ENCODE peak calls at places on chromosomes 6 and 20, in ten cellular contexts. U, H, K, F, X, B, I, W, E and N are unnamed samples.

GRCh38 chr6:163229050-163229449 is 185.5 kb upstream of the QKI start:
- DNase-seq in U (no peak), H (no peak), K (no peak), F (no peak), X (no peak), B (no peak), I (no peak), W (no peak), E (no peak), N (no peak)

GRCh38 chr6:42142118-42142835 is at the start of gene C6orf132:
- DNase-seq in U (peak), H (no peak), K (peak), F (peak), X (no peak), B (peak), I (peak), W (no peak), E (peak), N (no peak)

GRCh38 chr6:131135244-131136020 is at the start of gene AKAP7:
- DNase-seq in U (peak), H (peak), K (peak), F (peak), X (peak), B (peak), I (peak), W (peak), E (peak), N (peak)

GRCh38 chr20:24664266-24664986 is 195.0 kb downstream of the SYNDIG1 start:
- DNase-seq in U (no peak), H (no peak), K (no peak), F (no peak), X (no peak), B (no peak), I (no peak), W (no peak), E (no peak), N (peak)

GRCh38 chr6:170367241-170367640 is 60.7 kb downstream of the FAM120B start:
- DNase-seq in U (no peak), H (no peak), K (no peak), F (peak), X (no peak), B (no peak), I (no peak), W (no peak), E (peak), N (no peak)

GRCh38 chr20:32634041-32634805 is 39.5 kb downstream of the C20orf203 start:
- DNase-seq in U (no peak), H (no peak), K (no peak), F (peak), X (no peak), B (peak), I (no peak), W (no peak), E (no peak), N (no peak)

GRCh38 chr6:170291271-170292110 is 613 bp upstream of the DLL1 start:
- DNase-seq in U (no peak), H (no peak), K (peak), F (no peak), X (peak), B (peak), I (no peak), W (peak), E (peak), N (peak)

GRCh38 chr6:18053071-18053475 is 65.6 kb upstream of the KIF13A start:
- DNase-seq in U (no peak), H (no peak), K (no peak), F (no peak), X (no peak), B (peak), I (peak), W (no peak), E (no peak), N (no peak)

GRCh38 chr6:131877999-131878789 is 70.4 kb downstream of the ENPP1 start:
- DNase-seq in U (no peak), H (no peak), K (no peak), F (no peak), X (no peak), B (peak), I (no peak), W (no peak), E (no peak), N (no peak)

GRCh38 chr6:6331393-6331792 is 10.9 kb upstream of the F13A1 start:
- DNase-seq in U (no peak), H (no peak), K (no peak), F (no peak), X (no peak), B (peak), I (no peak), W (no peak), E (no peak), N (no peak)

GRCh38 chr6:11535801-11536230 is 1.7 kb upstream of the TMEM170B start:
- DNase-seq in U (peak), H (peak), K (no peak), F (peak), X (no peak), B (peak), I (peak), W (no peak), E (no peak), N (no peak)

GRCh38 chr6:169293196-169293595 is 39.5 kb upstream of the THBS2 start:
- DNase-seq in U (no peak), H (no peak), K (no peak), F (peak), X (no peak), B (peak), I (no peak), W (no peak), E (no peak), N (no peak)

GRCh38 chr6:88855521-88856152 is 107.8 kb downstream of the RNGTT start:
- DNase-seq in U (no peak), H (no peak), K (no peak), F (no peak), X (no peak), B (no peak), I (no peak), W (no peak), E (no peak), N (no peak)

GRCh38 chr6:144264270-144265060 is 20.7 kb upstream of the UTRN start:
- DNase-seq in U (peak), H (peak), K (no peak), F (peak), X (no peak), B (peak), I (peak), W (no peak), E (no peak), N (no peak)

DNA sequence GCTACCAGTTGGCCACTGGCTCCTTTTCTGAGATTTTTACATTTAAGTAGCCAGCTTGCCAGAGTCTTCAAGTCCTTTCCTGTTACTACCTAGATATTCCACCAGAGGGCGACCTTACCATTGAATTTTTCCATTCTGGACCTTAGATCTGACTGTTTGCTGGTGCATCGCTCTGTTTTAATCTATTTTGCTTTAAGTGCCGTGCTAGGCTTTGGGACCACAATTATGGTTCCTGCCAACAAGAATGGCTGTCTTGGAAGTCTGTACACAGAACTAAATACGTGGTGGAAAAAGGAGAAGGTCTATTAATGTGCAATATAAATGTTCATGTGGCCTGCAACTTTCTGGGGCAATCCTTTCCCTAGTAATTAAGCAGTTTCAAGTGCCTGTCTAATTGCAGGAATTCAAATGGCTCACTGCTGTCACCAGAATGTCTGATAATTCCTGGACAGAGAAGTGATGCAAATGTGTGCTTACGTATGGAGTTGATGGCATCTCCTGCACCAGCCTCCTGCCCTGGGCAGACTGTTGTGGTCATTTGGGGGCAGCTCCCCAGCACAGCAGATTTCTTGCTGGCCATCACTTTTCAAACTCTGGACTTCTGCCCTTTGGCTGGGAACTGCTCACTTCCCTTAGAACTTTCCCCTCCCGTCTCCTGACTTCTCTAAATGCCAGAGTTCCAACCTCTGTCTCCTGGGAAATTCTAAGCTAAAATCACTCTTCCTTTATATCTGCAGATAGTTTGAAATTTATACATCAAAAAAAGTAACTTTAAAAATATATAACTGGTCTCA is 5.6 kb upstream of the HLA-DOA start:
- DNase-seq in U (peak), H (peak), K (peak), F (peak), X (peak), B (peak), I (peak), W (no peak), E (peak), N (no peak)
- TF ChIP-seq CTCF in U (peak), H (peak), K (peak), F (peak), X (peak), B (peak), I (peak), W (peak), E (peak), N (peak)

DNA sequence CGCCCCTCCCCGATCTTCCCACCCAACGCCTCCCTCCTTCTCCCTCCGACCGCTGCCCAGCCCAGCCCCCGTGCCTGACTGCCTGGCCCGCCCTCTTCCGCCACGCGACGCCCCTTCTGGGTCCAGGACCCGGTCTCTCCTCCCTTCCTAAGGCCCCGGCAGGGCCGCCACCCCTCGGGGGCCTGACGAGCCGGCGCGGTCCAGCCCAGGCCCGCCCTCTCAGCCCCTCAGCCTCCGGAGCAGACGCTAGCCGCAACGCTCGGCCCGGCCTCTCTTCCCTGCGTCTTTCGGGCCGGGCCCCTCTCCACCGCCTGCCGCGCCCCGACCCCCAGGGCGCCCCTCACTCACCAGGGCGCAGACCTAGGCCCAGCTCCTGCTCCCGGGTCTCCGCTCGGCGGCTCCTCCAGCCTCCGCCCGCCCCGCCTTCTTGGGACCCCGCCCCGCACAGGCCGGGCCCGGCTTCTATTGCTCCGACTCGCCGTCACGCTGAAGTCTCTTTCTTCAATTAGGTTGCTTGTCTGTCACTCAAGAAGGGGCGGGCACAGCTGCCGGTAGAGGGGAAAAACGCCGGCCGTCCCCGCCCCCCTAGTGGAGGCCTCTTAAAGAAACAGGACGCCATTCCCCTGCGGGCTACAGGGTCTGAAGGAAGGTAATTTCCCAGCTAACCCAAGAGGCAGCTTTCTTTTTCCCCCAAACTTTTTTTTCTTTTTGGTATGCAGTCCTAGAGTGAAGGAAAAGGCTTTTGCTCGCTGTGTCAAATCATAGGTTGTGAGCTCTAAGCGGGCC is at the start of gene ELMO2:
- DNase-seq in U (peak), H (peak), K (peak), F (peak), X (peak), B (peak), I (peak), W (peak), E (peak), N (peak)
- TF ChIP-seq CTCF in U (peak), H (peak), K (no peak), F (no peak), X (no peak), B (no peak), I (peak), W (peak), E (no peak), N (peak)

DNA sequence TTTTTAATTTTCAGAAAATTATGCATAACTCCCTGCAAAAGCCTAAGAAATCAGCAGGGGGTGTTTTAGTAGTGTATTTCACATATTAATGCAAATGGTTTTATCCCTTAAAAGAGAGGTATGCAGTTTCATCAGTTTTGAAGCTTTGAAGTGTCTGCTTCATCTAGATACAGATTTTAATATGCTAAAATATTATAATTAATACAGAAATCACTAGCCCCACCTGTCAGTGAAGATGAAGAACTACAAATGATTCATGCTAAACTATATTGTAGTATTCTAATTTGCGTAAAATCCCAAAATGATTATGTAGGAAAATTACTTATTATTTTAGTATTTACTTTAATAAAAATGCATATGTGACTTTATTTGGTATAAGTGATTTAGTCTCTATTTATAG is 2.9 kb upstream of the TFB1M start:
- DNase-seq in U (no peak), H (no peak), K (no peak), F (peak), X (no peak), B (no peak), I (no peak), W (no peak), E (no peak), N (no peak)
- TF ChIP-seq CTCF in U (no peak), H (peak), K (no peak), F (peak), X (peak), B (peak), I (peak), W (no peak), E (peak), N (peak)

DNA sequence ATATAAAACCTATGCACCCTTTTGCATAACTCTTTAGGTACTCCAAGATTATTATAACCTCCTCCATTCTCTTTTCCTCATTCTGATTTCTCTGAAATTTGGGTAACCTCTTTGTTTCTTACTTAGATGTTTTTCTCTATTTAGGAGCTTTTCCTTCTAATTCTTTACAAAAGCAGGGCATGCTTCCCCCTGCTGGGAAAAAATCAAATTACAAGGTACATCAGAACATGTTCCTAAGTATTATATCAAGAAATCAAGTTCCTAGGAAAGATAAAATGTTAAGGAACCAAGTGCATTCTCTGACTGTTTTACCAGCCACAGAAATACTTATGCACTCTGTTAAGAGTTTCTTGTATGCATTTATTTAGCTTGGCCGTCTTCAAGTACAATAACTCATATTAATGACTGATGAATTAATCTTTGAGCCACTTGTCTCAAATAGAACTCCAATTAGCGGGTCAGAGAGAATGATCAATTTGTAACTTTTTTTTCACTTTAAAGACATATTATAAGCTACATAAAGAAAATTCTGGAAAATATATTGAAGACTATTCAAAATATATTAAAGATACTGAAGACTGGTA is 2.1 kb downstream of the KHDRBS2 start:
- DNase-seq in U (no peak), H (peak), K (no peak), F (peak), X (no peak), B (peak), I (peak), W (no peak), E (peak), N (no peak)
- TF ChIP-seq CTCF in U (peak), H (no peak), K (peak), F (peak), X (no peak), B (peak), I (peak), W (no peak), E (peak), N (peak)

DNA sequence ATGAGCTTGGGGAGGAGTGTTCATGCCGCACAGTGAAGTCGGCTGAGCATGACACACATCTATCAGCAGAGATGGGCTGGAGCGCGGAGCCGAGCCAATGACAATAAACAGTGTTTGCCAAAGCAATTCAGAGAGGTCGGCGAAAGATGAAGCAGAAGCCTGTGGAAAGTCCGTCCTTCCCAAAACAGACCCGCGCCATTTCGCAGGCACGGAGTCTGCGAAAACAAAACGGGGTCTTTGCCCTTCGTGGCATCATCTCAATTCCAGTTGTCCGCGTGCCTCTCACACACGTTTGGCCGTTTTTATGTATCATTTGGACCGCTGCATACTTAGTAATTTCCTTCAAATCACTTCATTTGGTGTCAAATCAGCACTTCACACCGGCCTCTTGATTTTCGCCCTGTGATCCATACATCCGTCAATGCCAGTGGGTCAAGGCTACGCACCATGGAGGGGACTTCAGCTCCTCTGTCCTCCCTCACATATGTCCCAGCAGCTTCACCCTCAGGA is 71.3 kb downstream of the SULF2 start:
- DNase-seq in U (no peak), H (no peak), K (no peak), F (no peak), X (no peak), B (peak), I (no peak), W (no peak), E (no peak), N (no peak)
- TF ChIP-seq CTCF in U (no peak), H (no peak), K (no peak), F (no peak), X (no peak), B (no peak), I (no peak), W (no peak), E (no peak), N (no peak)